ENCODE peak calls at places on chromosomes 12 and 14, in four cellular contexts. G, H, P and X are unnamed samples. For H3K36me3 and H4K20me1, the result is how much of the 10 kb centered on the place peaks cover.

GRCh38 chr14:23933108-23933507 is 20.5 kb upstream of the DHRS4 start:
- DNase-seq in H (no peak), P (no peak), G (no peak), X (no peak)

GRCh38 chr14:105053996-105054395 is 11.2 kb downstream of the GPR132 start:
- DNase-seq in G (no peak), P (no peak), H (no peak), X (no peak)

GRCh38 chr12:132856581-132856980 is 27.9 kb upstream of the GOLGA3 start:
- DNase-seq in H (no peak), G (no peak), P (no peak), X (no peak)

GRCh38 chr12:64794305-64794704 is 30.1 kb upstream of the TBC1D30 start:
- DNase-seq in H (no peak), P (no peak), G (no peak), X (no peak)

GRCh38 chr12:32895688-32896437 is 714 bp downstream of the PKP2 start:
- DNase-seq in P (no peak), H (no peak), G (peak), X (no peak)

GRCh38 chr12:12017798-12018197 is 52.9 kb upstream of the BCL2L14 start:
- DNase-seq in H (no peak), P (no peak), G (no peak), X (no peak)

GRCh38 chr14:29039171-29039570 is 272.6 kb downstream of the FOXG1 start:
- DNase-seq in G (peak), H (no peak), P (peak), X (peak)

GRCh38 chr14:32469388-32470160 is 140.5 kb downstream of the AKAP6 start:
- DNase-seq in G (peak), H (peak), P (peak), X (peak)

GRCh38 chr12:11879306-11879705 is 191.4 kb upstream of the BCL2L14 start:
- DNase-seq in G (peak), P (no peak), H (peak), X (peak)

GRCh38 chr14:32004300-32004699 is 72.8 kb upstream of the ARHGAP5 start:
- DNase-seq in G (peak), H (no peak), P (peak), X (peak)

GRCh38 chr12:71686658-71687025 is 760 bp downstream of the TMEM19 start:
- DNase-seq in H (no peak), P (peak), G (peak), X (no peak)

GRCh38 chr12:111443586-111443985 is 37.9 kb downstream of the SH2B3 start:
- DNase-seq in H (no peak), G (peak), P (peak), X (no peak)

GRCh38 chr12:111443086-111443485 is 37.4 kb downstream of the SH2B3 start:
- DNase-seq in H (no peak), G (no peak), P (no peak), X (no peak)

GRCh38 chr12:111445311-111446043 is 39.8 kb downstream of the SH2B3 start:
- DNase-seq in H (no peak), G (no peak), P (peak), X (no peak)

GRCh38 chr12:111444706-111445310 is 39.1 kb downstream of the SH2B3 start:
- DNase-seq in P (peak), H (no peak), G (no peak), X (no peak)

GRCh38 chr12:111444314-111444705 is 38.6 kb downstream of the SH2B3 start:
- DNase-seq in G (no peak), H (no peak), P (no peak), X (peak)
- TF ChIP-seq EZH2 in G (no peak), H (no peak), P (no peak), X (no peak)

DNA sequence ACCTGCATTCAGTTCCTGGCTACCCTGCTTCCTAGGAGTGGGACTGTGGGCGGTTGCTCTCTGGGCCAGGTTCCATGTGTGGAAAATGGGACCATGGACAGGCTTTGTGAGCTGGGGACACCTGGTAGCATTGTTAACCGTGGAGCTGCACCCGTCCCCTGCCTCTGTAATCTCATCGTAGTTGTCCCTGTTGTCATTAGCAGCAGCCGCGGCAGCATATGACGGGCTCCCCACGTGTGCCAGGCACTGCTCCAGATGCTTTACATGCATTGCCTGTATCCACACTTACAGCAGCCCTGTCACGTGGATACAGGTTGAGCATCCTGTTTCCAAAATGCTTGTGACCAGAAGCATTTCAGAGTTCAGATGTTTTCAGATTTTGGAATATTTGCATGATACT is 54.4 kb downstream of the ELK3 start:
- DNase-seq in G (no peak), H (no peak), P (no peak), X (no peak)
- H3K36me3 ChIP-seq in G (under half), H (under half), P (under half), X (under half)

DNA sequence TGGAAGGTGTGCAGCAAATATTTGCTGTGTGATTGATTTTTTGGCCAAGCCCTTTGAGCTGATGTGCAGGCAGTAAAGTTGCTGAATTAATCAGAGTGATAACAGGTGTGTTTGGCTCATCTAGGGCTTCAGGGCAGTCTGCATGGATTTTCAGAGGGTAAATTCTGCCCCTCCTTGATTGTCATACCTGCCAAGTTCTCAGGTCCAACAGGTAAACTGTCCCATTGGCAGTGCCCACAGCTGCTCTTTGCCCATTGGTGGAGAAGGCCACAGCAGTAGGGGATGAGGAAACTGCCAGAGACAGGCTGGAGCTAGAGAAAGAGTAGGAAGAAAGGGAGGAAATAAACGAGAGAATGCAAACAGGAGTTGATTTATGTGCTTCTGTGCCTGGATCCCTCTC is 33.6 kb downstream of the TEP1 start:
- DNase-seq in P (no peak), H (no peak), G (no peak), X (no peak)
- H4K20me1 ChIP-seq in P (under half), H (under half), G (under half), X (under half)

DNA sequence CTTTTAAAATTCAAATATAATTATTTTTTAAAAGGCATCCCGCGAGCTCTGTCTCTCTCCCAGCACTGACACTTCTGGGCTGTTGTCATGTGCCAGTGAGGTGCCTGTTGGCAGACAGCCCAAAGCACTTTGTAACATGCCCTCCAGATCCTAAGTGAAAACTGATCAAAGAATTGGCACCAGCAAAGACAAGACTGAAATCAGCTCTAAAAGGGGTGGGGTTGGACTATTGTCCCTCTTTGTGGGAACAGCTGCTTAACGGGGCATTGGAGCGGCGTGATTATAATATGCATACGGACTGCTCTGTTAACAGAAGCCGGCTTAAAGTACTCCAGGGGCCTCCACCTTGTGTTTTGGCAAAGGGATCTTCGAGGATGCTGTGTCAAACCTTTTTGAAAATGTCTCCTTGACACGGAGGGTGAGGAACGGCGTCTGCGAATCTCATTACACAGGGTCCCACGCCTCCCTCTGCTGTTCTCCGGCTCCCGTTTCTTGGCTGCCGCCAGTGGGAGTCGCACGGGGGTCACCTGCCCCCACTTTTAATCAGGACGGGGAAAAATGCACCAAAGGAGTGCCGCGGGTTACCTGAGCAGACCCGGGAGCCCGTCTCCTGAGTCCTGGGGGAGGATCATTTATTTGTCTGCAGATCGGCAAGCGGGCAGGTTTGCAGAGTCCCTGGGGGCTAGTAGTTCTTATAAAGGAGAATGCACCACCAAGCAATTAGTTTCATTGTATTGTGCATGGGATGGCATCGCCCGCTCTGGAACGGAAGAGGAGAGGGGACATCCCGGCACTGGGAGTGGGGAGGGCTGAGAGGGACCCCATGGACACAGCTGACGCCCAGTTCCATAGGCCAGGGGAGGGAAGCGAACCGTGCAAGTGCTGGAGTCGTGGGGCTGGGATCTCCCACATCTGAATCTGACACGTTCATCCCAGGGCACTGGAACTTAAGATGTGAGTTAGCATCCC is 44.3 kb downstream of the SPRING1 start:
- DNase-seq in P (peak), H (no peak), G (no peak), X (no peak)
- TF ChIP-seq EZH2 in P (peak), H (peak), G (no peak), X (peak)

GRCh38 chr12:6860116-6860515 is 7.2 kb upstream of the TPI1 start:
- DNase-seq in G (no peak), P (no peak), H (no peak), X (no peak)
- H3K36me3 ChIP-seq in G (under half), P (under half), H (under half), X (under half)

GRCh38 chr14:22497144-22497423 is 91.9 kb downstream of the DAD1 start:
- DNase-seq in H (no peak), P (no peak), G (no peak), X (no peak)
- H4K20me1 ChIP-seq in H (under half), P (under half), G (under half), X (under half)

GRCh38 chr12:57549909-57550627 is at the start of gene KIF5A:
- DNase-seq in P (peak), G (no peak), H (no peak), X (no peak)

GRCh38 chr12:57550628-57551549 is 1.0 kb downstream of the KIF5A start:
- DNase-seq in H (no peak), P (no peak), G (no peak), X (no peak)

GRCh38 chr12:57547366-57548315 is 649 bp upstream of the DCTN2 start:
- DNase-seq in H (no peak), G (no peak), P (no peak), X (no peak)

GRCh38 chr12:57548488-57548887 is 1.4 kb upstream of the KIF5A start:
- DNase-seq in H (no peak), P (peak), G (no peak), X (no peak)

GRCh38 chr12:57549203-57549908 is 488 bp upstream of the KIF5A start:
- DNase-seq in H (no peak), G (no peak), P (no peak), X (no peak)
- TF ChIP-seq EZH2 in H (no peak), G (no peak), P (no peak), X (no peak)